ENCODE peak calls at places on chromosome 1, in ten cellular contexts. J, K, E, G, M, T, U, D, X and L are unnamed samples. For H3K9me2, the result is how much of the 10 kb centered on the place peaks cover.

GRCh38 chr1:116134178-116134773 is 23.1 kb downstream of the MAB21L3 start:
- DNase-seq in J (peak), K (no peak), E (no peak), G (no peak), M (peak), T (peak), U (peak), D (no peak), X (no peak), L (peak)

GRCh38 chr1:109529895-109530456 is 9.7 kb upstream of the GPR61 start:
- DNase-seq in J (no peak), K (no peak), E (no peak), G (peak), M (no peak), T (peak), U (no peak), D (no peak), X (no peak), L (no peak)

GRCh38 chr1:47233165-47233564 is 1.1 kb upstream of the TAL1 start:
- DNase-seq in J (no peak), K (no peak), E (no peak), G (peak), M (no peak), T (no peak), U (no peak), D (no peak), X (no peak), L (no peak)

GRCh38 chr1:181050922-181051321 is 17.1 kb downstream of the MR1 start:
- DNase-seq in J (no peak), K (no peak), E (no peak), G (no peak), M (no peak), T (no peak), U (no peak), D (no peak), X (no peak), L (no peak)

GRCh38 chr1:22794691-22795090 is 84.1 kb downstream of the EPHB2 start:
- DNase-seq in J (no peak), K (no peak), E (no peak), G (peak), M (no peak), T (no peak), U (no peak), D (peak), X (no peak), L (no peak)

GRCh38 chr1:78447096-78447495 is 43.7 kb upstream of the PTGFR start:
- DNase-seq in J (peak), K (no peak), E (no peak), G (no peak), M (no peak), T (no peak), U (no peak), D (no peak), X (no peak), L (peak)

GRCh38 chr1:33610864-33611455 is 138.5 kb downstream of the ZSCAN20 start:
- DNase-seq in J (no peak), K (no peak), E (no peak), G (no peak), M (no peak), T (no peak), U (no peak), D (no peak), X (no peak), L (no peak)

GRCh38 chr1:5990913-5991783 is 1.1 kb downstream of the NPHP4 start:
- DNase-seq in J (peak), K (peak), E (peak), G (peak), M (peak), T (peak), U (no peak), D (peak), X (no peak), L (peak)

GRCh38 chr1:174021611-174022079 is 512 bp downstream of the RC3H1 start:
- DNase-seq in J (peak), K (peak), E (peak), G (peak), M (peak), T (peak), U (no peak), D (peak), X (no peak), L (peak)

GRCh38 chr1:61386323-61386722 is 304.0 kb downstream of the NFIA start:
- DNase-seq in J (no peak), K (no peak), E (no peak), G (no peak), M (no peak), T (no peak), U (no peak), D (no peak), X (no peak), L (no peak)

GRCh38 chr1:7334475-7335035 is 436.5 kb upstream of the VAMP3 start:
- DNase-seq in J (peak), K (no peak), E (peak), G (peak), M (no peak), T (no peak), U (no peak), D (peak), X (no peak), L (no peak)

GRCh38 chr1:223776075-223776814 is 63.9 kb downstream of the CAPN2 start:
- DNase-seq in J (peak), K (no peak), E (no peak), G (no peak), M (no peak), T (no peak), U (peak), D (peak), X (peak), L (peak)

GRCh38 chr1:207830788-207831187 is 78.9 kb downstream of the CD46 start:
- DNase-seq in J (no peak), K (no peak), E (no peak), G (no peak), M (no peak), T (no peak), U (no peak), D (no peak), X (no peak), L (no peak)

GRCh38 chr1:19811206-19811851 is 3.8 kb downstream of the RNF186 start:
- DNase-seq in J (peak), K (peak), E (peak), G (peak), M (peak), T (peak), U (peak), D (peak), X (no peak), L (peak)

GRCh38 chr1:155938220-155938627 is 3.2 kb upstream of the RXFP4 start:
- DNase-seq in J (peak), K (peak), E (peak), G (peak), M (peak), T (peak), U (peak), D (peak), X (no peak), L (peak)

GRCh38 chr1:199616947-199617346 is 410.6 kb upstream of the NR5A2 start:
- DNase-seq in J (no peak), K (no peak), E (no peak), G (peak), M (no peak), T (no peak), U (no peak), D (no peak), X (no peak), L (no peak)

GRCh38 chr1:231424950-231425805 is 3.1 kb upstream of the EGLN1 start:
- DNase-seq in J (no peak), K (no peak), E (no peak), G (no peak), M (no peak), T (no peak), U (no peak), D (no peak), X (no peak), L (peak)

GRCh38 chr1:2503554-2504223 is 22.7 kb downstream of the PANK4 start:
- DNase-seq in J (no peak), K (no peak), E (peak), G (peak), M (no peak), T (no peak), U (no peak), D (no peak), X (no peak), L (no peak)

GRCh38 chr1:192788184-192788583 is 20.7 kb upstream of the RGS2 start:
- DNase-seq in J (peak), K (no peak), E (peak), G (no peak), M (no peak), T (no peak), U (no peak), D (peak), X (no peak), L (peak)

GRCh38 chr1:44784094-44785026 is 3.6 kb downstream of the BEST4 start:
- DNase-seq in J (peak), K (no peak), E (peak), G (peak), M (peak), T (peak), U (no peak), D (no peak), X (no peak), L (no peak)

GRCh38 chr1:114208659-114209215 is 55.1 kb upstream of the SYT6 start:
- DNase-seq in J (no peak), K (no peak), E (no peak), G (peak), M (no peak), T (no peak), U (no peak), D (peak), X (no peak), L (no peak)

GRCh38 chr1:213138391-213138790 is 87.3 kb downstream of the RPS6KC1 start:
- DNase-seq in J (no peak), K (no peak), E (no peak), G (no peak), M (no peak), T (no peak), U (no peak), D (no peak), X (no peak), L (no peak)

GRCh38 chr1:108046021-108046420 is 81.0 kb upstream of the VAV3 start:
- DNase-seq in J (no peak), K (no peak), E (no peak), G (no peak), M (no peak), T (no peak), U (no peak), D (peak), X (no peak), L (no peak)

GRCh38 chr1:116811321-116811720 is 57.1 kb downstream of the CD2 start:
- DNase-seq in J (no peak), K (no peak), E (no peak), G (no peak), M (no peak), T (no peak), U (no peak), D (no peak), X (no peak), L (no peak)

GRCh38 chr1:194241215-194241614 is 1054.8 kb upstream of the B3GALT2 start:
- DNase-seq in J (no peak), K (no peak), E (no peak), G (no peak), M (no peak), T (no peak), U (no peak), D (no peak), X (no peak), L (no peak)
- H3K9me2 ChIP-seq in J (under half), K (under half), E (under half), G (under half), M (under half), T (under half), U (under half), D (under half), X (under half), L (under half)

GRCh38 chr1:94032637-94033036 is 88.3 kb downstream of the ABCA4 start:
- DNase-seq in J (no peak), K (no peak), E (no peak), G (no peak), M (no peak), T (no peak), U (no peak), D (no peak), X (no peak), L (no peak)

GRCh38 chr1:94036721-94037120 is 84.2 kb downstream of the ABCA4 start:
- DNase-seq in J (peak), K (no peak), E (no peak), G (no peak), M (no peak), T (no peak), U (no peak), D (no peak), X (no peak), L (peak)

GRCh38 chr1:94031154-94031553 is 89.8 kb downstream of the ABCA4 start:
- DNase-seq in J (no peak), K (no peak), E (no peak), G (no peak), M (no peak), T (no peak), U (no peak), D (peak), X (no peak), L (no peak)

GRCh38 chr1:94031591-94031990 is 89.4 kb downstream of the ABCA4 start:
- DNase-seq in J (no peak), K (no peak), E (no peak), G (no peak), M (no peak), T (no peak), U (no peak), D (no peak), X (no peak), L (no peak)

DNA sequence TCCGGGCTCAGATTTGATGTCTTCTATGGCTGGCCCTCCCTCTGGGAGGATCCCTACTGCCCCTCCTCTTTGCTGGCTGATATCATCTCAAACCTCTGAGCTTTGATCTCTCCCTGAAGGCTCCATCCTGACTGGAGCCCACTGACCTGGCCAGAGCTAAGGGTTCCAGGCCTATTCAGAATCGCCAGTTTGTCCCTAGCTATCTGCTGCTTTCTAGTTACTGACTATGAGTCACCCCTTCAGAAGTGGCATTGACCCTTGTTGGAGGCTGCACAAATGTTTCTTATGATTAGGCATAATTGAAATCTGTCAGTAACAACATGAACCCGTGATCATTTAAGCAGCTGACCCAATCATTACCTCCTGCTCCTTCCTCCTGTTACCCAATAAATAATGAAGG is 87.1 kb downstream of the ABCA4 start:
- DNase-seq in J (peak), K (no peak), E (no peak), G (no peak), M (no peak), T (no peak), U (no peak), D (no peak), X (no peak), L (no peak)
- H3K4me2 ChIP-seq in J (no peak), K (no peak), E (no peak), G (no peak), M (no peak), T (no peak), U (no peak), D (no peak), X (no peak), L (no peak)

DNA sequence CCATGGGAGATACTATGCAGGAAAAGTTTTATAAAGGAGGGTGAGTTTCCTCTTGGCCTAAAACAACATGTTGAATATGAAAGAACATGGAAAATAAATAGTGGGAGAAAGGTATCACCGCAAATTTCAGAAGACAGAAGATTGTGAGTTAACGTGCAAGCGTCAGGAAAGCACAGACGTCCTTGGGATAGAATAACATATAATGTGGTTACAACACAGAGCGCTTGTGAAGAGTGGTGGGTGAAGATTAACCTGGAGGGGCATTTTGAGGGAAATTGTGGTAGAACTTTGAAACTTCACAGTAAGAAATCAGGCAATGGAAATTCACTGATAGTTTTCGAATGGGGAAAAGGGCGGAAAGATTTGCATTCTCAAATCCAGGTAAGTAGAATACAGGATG is 47.3 kb downstream of the NEGR1 start:
- DNase-seq in J (no peak), K (no peak), E (no peak), G (no peak), M (no peak), T (no peak), U (no peak), D (no peak), X (no peak), L (no peak)
- H3K9me2 ChIP-seq in J (under half), K (under half), E (under half), G (under half), M (under half), T (under half), U (under half), D (under half), X (under half), L (under half)

DNA sequence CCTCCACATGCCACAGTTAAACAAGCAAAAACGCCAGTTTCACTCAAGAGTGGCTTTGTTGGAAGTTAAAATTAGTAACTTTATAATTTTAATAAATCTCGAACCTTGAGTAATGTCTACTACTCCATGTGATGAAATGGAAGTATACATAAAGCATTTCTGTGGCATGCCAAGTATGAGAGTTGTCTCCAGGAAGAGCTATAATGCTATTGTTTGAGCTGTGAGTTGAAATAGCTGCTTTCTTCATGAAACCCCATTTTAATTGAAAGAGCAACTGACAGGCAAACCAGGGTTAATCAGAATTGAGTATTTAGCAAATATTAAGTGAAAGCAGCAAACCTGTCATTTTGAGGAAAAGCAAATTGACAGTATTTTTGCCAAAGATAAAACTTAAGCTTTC is 63.5 kb upstream of the ADAM30 start:
- DNase-seq in J (no peak), K (no peak), E (no peak), G (no peak), M (no peak), T (peak), U (no peak), D (no peak), X (no peak), L (no peak)
- H3K4me2 ChIP-seq in J (peak), K (no peak), E (no peak), G (peak), M (no peak), T (no peak), U (no peak), D (no peak), X (no peak), L (no peak)